ENCODE peak calls at places on chromosome 13, in nine cellular contexts. J, Z, M, G, H, A, N, L and Y are unnamed samples.
A peak's percentile ranks its signal among the peaks of the same experiment; 100 is the strongest.

GRCh38 chr13:44484562-44485164 is 91.5 kb downstream of the TSC22D1 start:
- DNase-seq in Z (no peak), G (no peak), N (no peak), A (no peak), J (no peak), L (no peak), M (no peak), H (no peak), Y (no peak)

GRCh38 chr13:28794370-28794769 is 25.8 kb upstream of the MTUS2 start:
- DNase-seq in N (no peak), J (no peak), G (no peak), L (no peak), H (no peak), M (no peak), A (no peak), Z (no peak), Y (no peak)

GRCh38 chr13:113915012-113915763 is 51.3 kb upstream of the GAS6 start:
- DNase-seq in N (no peak), M (no peak), G (peak; percentile 11), J (peak; percentile 26), Z (no peak), A (peak; percentile 45), H (no peak), L (no peak), Y (no peak)

GRCh38 chr13:25608181-25608580 is 236.4 kb downstream of the ATP8A2 start:
- DNase-seq in J (no peak), Z (no peak), L (no peak), A (no peak), N (no peak), H (no peak), G (no peak), M (no peak), Y (no peak)

GRCh38 chr13:26653310-26653709 is 95.8 kb downstream of the WASF3 start:
- DNase-seq in H (no peak), G (no peak), N (no peak), J (no peak), Z (no peak), L (no peak), A (no peak), M (peak; percentile 74), Y (no peak)

GRCh38 chr13:71831716-71832115 is 35.3 kb downstream of the DACH1 start:
- DNase-seq in H (no peak), M (no peak), L (no peak), N (no peak), A (no peak), Z (no peak), J (no peak), G (no peak), Y (no peak)

GRCh38 chr13:39257642-39258041 is 219.4 kb downstream of the NHLRC3 start:
- DNase-seq in N (no peak), M (no peak), Z (peak; percentile 41), L (no peak), J (no peak), G (no peak), H (no peak), A (no peak), Y (no peak)

GRCh38 chr13:106499905-106500304 is 35.6 kb downstream of the EFNB2 start:
- DNase-seq in J (no peak), H (no peak), A (no peak), Z (no peak), G (no peak), N (no peak), M (peak; percentile 47), L (no peak), Y (no peak)

GRCh38 chr13:106573855-106574254 is 5.9 kb upstream of the ARGLU1 start:
- DNase-seq in N (no peak), L (peak; percentile 36), H (no peak), A (peak; percentile 70), Z (peak; percentile 39), M (peak; percentile 15), J (peak; percentile 61), G (peak; percentile 60), Y (no peak)

GRCh38 chr13:66855110-66855509 is 375.0 kb downstream of the PCDH9 start:
- DNase-seq in N (no peak), G (no peak), Z (no peak), A (no peak), H (no peak), J (no peak), M (no peak), L (no peak), Y (no peak)

GRCh38 chr13:113152894-113153809 is 5.3 kb upstream of the PROZ start:
- DNase-seq in N (peak; percentile 30), M (no peak), Z (peak; percentile 52), A (peak; percentile 83), J (peak; percentile 49), G (peak; percentile 53), L (peak; percentile 58), H (peak; percentile 10), Y (peak; percentile 71)

GRCh38 chr13:41660426-41660825 is 203.1 kb downstream of the RGCC start:
- DNase-seq in A (no peak), L (no peak), H (no peak), G (no peak), M (no peak), Z (no peak), J (no peak), N (no peak), Y (no peak)

GRCh38 chr13:106566682-106567420 is 1.1 kb downstream of the ARGLU1 start:
- DNase-seq in Z (peak; percentile 69), L (peak; percentile 54), A (no peak), H (peak; percentile 55), J (peak; percentile 63), G (peak; percentile 58), M (peak; percentile 62), N (peak; percentile 23), Y (peak; percentile 68)

GRCh38 chr13:23579072-23579885 is 9.1 kb downstream of the TNFRSF19 start:
- DNase-seq in Z (peak; percentile 95), G (peak; percentile 96), L (peak; percentile 91), M (peak; percentile 87), H (peak; percentile 65), J (peak; percentile 93), N (peak; percentile 78), A (peak; percentile 93), Y (peak; percentile 87)
- TF ChIP-seq POLR2A in Z (peak; percentile 68), G (peak; percentile 38), L (peak; percentile 42), M (peak; percentile 26), H (peak; percentile 28), J (no peak), N (peak; percentile 68), A (no peak), Y (no peak)

GRCh38 chr13:24270639-24271131 is 38.7 kb upstream of the C1QTNF9 start:
- DNase-seq in A (no peak), L (peak; percentile 55), H (peak; percentile 3), J (peak; percentile 61), G (peak; percentile 39), N (no peak), M (peak; percentile 47), Z (peak; percentile 72), Y (peak; percentile 86)

GRCh38 chr13:24269803-24270202 is 39.6 kb upstream of the C1QTNF9 start:
- DNase-seq in H (no peak), M (peak; percentile 60), J (no peak), Z (no peak), A (no peak), L (no peak), G (no peak), N (no peak), Y (no peak)

GRCh38 chr13:24272452-24273161 is 36.8 kb upstream of the C1QTNF9 start:
- DNase-seq in M (no peak), A (no peak), N (no peak), J (no peak), G (no peak), L (peak; percentile 44), Z (no peak), H (no peak), Y (no peak)

GRCh38 chr13:24271231-24271610 is 38.2 kb upstream of the C1QTNF9 start:
- DNase-seq in L (no peak), Z (no peak), M (no peak), N (no peak), G (no peak), A (no peak), J (no peak), H (no peak), Y (no peak)

GRCh38 chr13:24271611-24272451 is 37.5 kb upstream of the C1QTNF9 start:
- DNase-seq in A (no peak), J (peak; percentile 70), N (no peak), M (peak; percentile 76), H (no peak), Z (peak; percentile 80), L (peak; percentile 85), G (peak; percentile 52), Y (peak; percentile 75)
- H3K27ac ChIP-seq in A (peak overlapping the region; percentile 88), J (peak overlapping the region; percentile 86), N (peak overlapping the region; percentile 78), M (peak overlapping the region; percentile 50), H (no peak overlapping the region), Z (peak overlapping the region; percentile 86), L (peak overlapping the region; percentile 87), G (peak overlapping the region; percentile 85), Y (peak overlapping the region; percentile 67)

GRCh38 chr13:36822786-36823185 is 3.8 kb downstream of the RFXAP start:
- DNase-seq in J (no peak), A (no peak), G (no peak), H (no peak), Z (no peak), M (peak; percentile 15), N (no peak), L (no peak), Y (no peak)
- H3K4me1 ChIP-seq in J (peaks cover 57% of the 10 kb centered on the region), A (peaks cover 28% of the 10 kb centered on the region), G (no peaks in the 10 kb centered on the region), H (peaks cover 9% of the 10 kb centered on the region), Z (peaks cover 20% of the 10 kb centered on the region), M (no peaks in the 10 kb centered on the region), N (peaks cover 16% of the 10 kb centered on the region), L (peaks cover 6% of the 10 kb centered on the region), Y (no peaks in the 10 kb centered on the region)

GRCh38 chr13:23570099-23570926 is at the start of gene TNFRSF19:
- DNase-seq in L (no peak), N (no peak), J (no peak), H (no peak), Z (peak; percentile 65), A (no peak), G (peak; percentile 62), M (peak; percentile 91), Y (no peak)

GRCh38 chr13:23575632-23576031 is 5.4 kb downstream of the TNFRSF19 start:
- DNase-seq in N (no peak), G (no peak), A (no peak), H (no peak), L (no peak), Z (no peak), J (no peak), M (no peak), Y (no peak)

GRCh38 chr13:23574421-23574820 is 4.2 kb downstream of the TNFRSF19 start:
- DNase-seq in M (no peak), L (no peak), A (no peak), G (no peak), N (no peak), J (no peak), Z (no peak), H (no peak), Y (no peak)

GRCh38 chr13:23570931-23571330 is 719 bp downstream of the TNFRSF19 start:
- DNase-seq in H (no peak), Z (no peak), N (no peak), L (no peak), M (peak; percentile 54), J (no peak), A (no peak), G (no peak), Y (no peak)

GRCh38 chr13:23572836-23573235 is 2.6 kb downstream of the TNFRSF19 start:
- DNase-seq in H (no peak), N (no peak), A (no peak), J (no peak), G (no peak), M (no peak), Z (no peak), L (no peak), Y (no peak)
- TF ChIP-seq POLR2A in H (no peak), N (no peak), A (no peak), J (no peak), G (no peak), M (no peak), Z (no peak), L (no peak), Y (no peak)

GRCh38 chr13:103283451-103283820 is 217.2 kb upstream of the SLC10A2 start:
- DNase-seq in G (no peak), Z (no peak), M (no peak), N (no peak), J (no peak), H (no peak), L (no peak), A (no peak), Y (no peak)
- H3K27ac ChIP-seq in G (no peak overlapping the region), Z (no peak overlapping the region), M (no peak overlapping the region), N (no peak overlapping the region), J (no peak overlapping the region), H (peak overlapping the region; percentile 54), L (no peak overlapping the region), A (no peak overlapping the region), Y (no peak overlapping the region)